ENCODE peak calls at places on chromosomes 6 and 20, in eight cellular contexts. One of them, this sample, is unnamed.

GRCh38 chr20:29689411-29690225 is 1567.8 kb upstream of the DEFB115 start:
- DNase-seq in mesendoderm: no peak
- DNase-seq in cardiac muscle cell: no peak
- DNase-seq in HepG2: no peak
- DNase-seq in heart left ventricle: peak
- DNase-seq in OCI-LY7: no peak
- DNase-seq in tibial artery: no peak
- DNase-seq in neural progenitor cell: no peak
- DNase-seq in this sample: no peak

GRCh38 chr6:149961728-149962425 is 1.9 kb upstream of the ULBP1 start:
- DNase-seq in mesendoderm: peak
- DNase-seq in cardiac muscle cell: no peak
- DNase-seq in HepG2: no peak
- DNase-seq in heart left ventricle: no peak
- DNase-seq in OCI-LY7: peak
- DNase-seq in tibial artery: no peak
- DNase-seq in neural progenitor cell: peak
- DNase-seq in this sample: peak

GRCh38 chr6:129717287-129717686 is 7.3 kb upstream of the ARHGAP18 start:
- DNase-seq in mesendoderm: no peak
- DNase-seq in cardiac muscle cell: no peak
- DNase-seq in HepG2: peak
- DNase-seq in heart left ventricle: no peak
- DNase-seq in OCI-LY7: no peak
- DNase-seq in tibial artery: no peak
- DNase-seq in neural progenitor cell: no peak
- DNase-seq in this sample: no peak

GRCh38 chr6:139738801-139739490 is 364.5 kb upstream of the CITED2 start:
- DNase-seq in mesendoderm: no peak
- DNase-seq in cardiac muscle cell: no peak
- DNase-seq in HepG2: no peak
- DNase-seq in heart left ventricle: no peak
- DNase-seq in OCI-LY7: no peak
- DNase-seq in tibial artery: no peak
- DNase-seq in neural progenitor cell: no peak
- DNase-seq in this sample: no peak

GRCh38 chr6:126228001-126228791 is 111.7 kb upstream of the CENPW start:
- DNase-seq in mesendoderm: peak
- DNase-seq in cardiac muscle cell: peak
- DNase-seq in HepG2: no peak
- DNase-seq in heart left ventricle: no peak
- DNase-seq in OCI-LY7: no peak
- DNase-seq in tibial artery: no peak
- DNase-seq in neural progenitor cell: peak
- DNase-seq in this sample: no peak

GRCh38 chr6:32970413-32971244 is 2.2 kb downstream of the BRD2 start:
- DNase-seq in mesendoderm: peak
- DNase-seq in cardiac muscle cell: peak
- DNase-seq in HepG2: peak
- DNase-seq in heart left ventricle: peak
- DNase-seq in OCI-LY7: peak
- DNase-seq in tibial artery: peak
- DNase-seq in neural progenitor cell: peak
- DNase-seq in this sample: peak

GRCh38 chr6:128507337-128508310 is 12.8 kb downstream of the PTPRK start:
- DNase-seq in mesendoderm: no peak
- DNase-seq in cardiac muscle cell: no peak
- DNase-seq in HepG2: peak
- DNase-seq in heart left ventricle: no peak
- DNase-seq in OCI-LY7: no peak
- DNase-seq in tibial artery: no peak
- DNase-seq in neural progenitor cell: no peak
- DNase-seq in this sample: no peak

GRCh38 chr6:2917801-2918495 is 14.8 kb upstream of the SERPINB9 start:
- DNase-seq in mesendoderm: no peak
- DNase-seq in cardiac muscle cell: no peak
- DNase-seq in HepG2: no peak
- DNase-seq in heart left ventricle: no peak
- DNase-seq in OCI-LY7: no peak
- DNase-seq in tibial artery: no peak
- DNase-seq in neural progenitor cell: no peak
- DNase-seq in this sample: no peak

GRCh38 chr20:63082308-63082938 is 75.7 kb upstream of the BHLHE23 start:
- DNase-seq in mesendoderm: peak
- DNase-seq in cardiac muscle cell: peak
- DNase-seq in HepG2: peak
- DNase-seq in heart left ventricle: peak
- DNase-seq in OCI-LY7: peak
- DNase-seq in tibial artery: peak
- DNase-seq in neural progenitor cell: peak
- DNase-seq in this sample: no peak

DNA sequence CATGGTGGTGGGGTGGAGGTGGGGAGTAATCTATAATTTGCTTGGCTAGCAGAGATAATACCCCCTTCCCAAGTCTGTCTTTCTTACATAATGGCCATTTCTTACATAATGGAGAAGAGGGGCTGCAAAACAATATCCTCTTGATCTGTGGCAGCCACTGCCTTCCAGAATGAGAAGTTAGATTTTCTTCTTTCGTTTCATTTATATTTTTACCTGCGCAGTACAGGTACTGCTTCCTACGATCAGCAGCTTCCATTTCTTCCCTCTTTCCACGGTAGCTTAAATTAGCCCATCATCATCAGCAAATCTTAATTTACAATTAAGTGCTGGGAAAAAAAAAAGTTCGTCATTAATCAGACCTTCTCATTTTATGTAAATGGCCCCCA is 30.2 kb downstream of the GNAS start:
- DNase-seq in mesendoderm: no peak
- DNase-seq in cardiac muscle cell: no peak
- DNase-seq in HepG2: no peak
- DNase-seq in heart left ventricle: no peak
- DNase-seq in OCI-LY7: no peak
- DNase-seq in tibial artery: no peak
- DNase-seq in neural progenitor cell: no peak
- DNase-seq in this sample: no peak
- H3K4me3 ChIP-seq in mesendoderm: no peak
- H3K4me3 ChIP-seq in cardiac muscle cell: no peak
- H3K4me3 ChIP-seq in HepG2: no peak
- H3K4me3 ChIP-seq in heart left ventricle: no peak
- H3K4me3 ChIP-seq in OCI-LY7: no peak
- H3K4me3 ChIP-seq in tibial artery: no peak
- H3K4me3 ChIP-seq in neural progenitor cell: peak
- H3K4me3 ChIP-seq in this sample: no peak

GRCh38 chr20:46156065-46156464 is 38.0 kb downstream of the CD40 start:
- DNase-seq in mesendoderm: peak
- DNase-seq in cardiac muscle cell: no peak
- DNase-seq in HepG2: no peak
- DNase-seq in heart left ventricle: no peak
- DNase-seq in OCI-LY7: no peak
- DNase-seq in tibial artery: no peak
- DNase-seq in neural progenitor cell: no peak
- DNase-seq in this sample: no peak

GRCh38 chr20:46157076-46157592 is 39.0 kb downstream of the CD40 start:
- DNase-seq in mesendoderm: no peak
- DNase-seq in cardiac muscle cell: no peak
- DNase-seq in HepG2: no peak
- DNase-seq in heart left ventricle: no peak
- DNase-seq in OCI-LY7: no peak
- DNase-seq in tibial artery: no peak
- DNase-seq in neural progenitor cell: no peak
- DNase-seq in this sample: no peak

GRCh38 chr20:46157625-46158024 is 39.5 kb downstream of the CD40 start:
- DNase-seq in mesendoderm: no peak
- DNase-seq in cardiac muscle cell: no peak
- DNase-seq in HepG2: no peak
- DNase-seq in heart left ventricle: no peak
- DNase-seq in OCI-LY7: no peak
- DNase-seq in tibial artery: no peak
- DNase-seq in neural progenitor cell: no peak
- DNase-seq in this sample: no peak

GRCh38 chr20:46152824-46153586 is 34.9 kb downstream of the CD40 start:
- DNase-seq in mesendoderm: no peak
- DNase-seq in cardiac muscle cell: no peak
- DNase-seq in HepG2: no peak
- DNase-seq in heart left ventricle: no peak
- DNase-seq in OCI-LY7: no peak
- DNase-seq in tibial artery: no peak
- DNase-seq in neural progenitor cell: no peak
- DNase-seq in this sample: no peak

DNA sequence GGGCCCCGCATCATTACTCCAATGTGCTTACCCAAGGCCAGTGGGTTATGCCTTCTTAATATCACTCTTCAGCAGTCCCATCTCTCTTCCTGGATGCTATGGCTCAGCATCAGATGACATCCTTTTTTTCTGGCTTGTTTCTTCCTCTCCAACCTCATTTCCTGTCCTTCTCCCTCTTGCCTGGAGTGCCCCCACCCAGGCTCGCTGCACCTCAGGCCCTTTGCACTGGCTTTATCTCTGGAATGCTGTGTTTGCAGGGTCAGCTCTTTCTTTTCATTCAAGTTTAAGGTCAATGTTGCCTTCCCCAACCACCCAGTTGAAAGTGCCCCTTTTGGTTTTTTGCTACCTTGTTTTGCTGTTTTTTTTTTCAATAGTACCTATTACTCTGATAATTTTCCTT is 36.7 kb downstream of the CD40 start:
- DNase-seq in mesendoderm: no peak
- DNase-seq in cardiac muscle cell: no peak
- DNase-seq in HepG2: no peak
- DNase-seq in heart left ventricle: no peak
- DNase-seq in OCI-LY7: no peak
- DNase-seq in tibial artery: no peak
- DNase-seq in neural progenitor cell: no peak
- DNase-seq in this sample: no peak
- H3K4me3 ChIP-seq in mesendoderm: no peak
- H3K4me3 ChIP-seq in cardiac muscle cell: no peak
- H3K4me3 ChIP-seq in HepG2: no peak
- H3K4me3 ChIP-seq in heart left ventricle: no peak
- H3K4me3 ChIP-seq in OCI-LY7: no peak
- H3K4me3 ChIP-seq in tibial artery: no peak
- H3K4me3 ChIP-seq in neural progenitor cell: no peak
- H3K4me3 ChIP-seq in this sample: no peak

GRCh38 chr20:20366896-20367680 is 816 bp upstream of the INSM1 start:
- DNase-seq in mesendoderm: peak
- DNase-seq in cardiac muscle cell: peak
- DNase-seq in HepG2: no peak
- DNase-seq in heart left ventricle: no peak
- DNase-seq in OCI-LY7: no peak
- DNase-seq in tibial artery: no peak
- DNase-seq in neural progenitor cell: peak
- DNase-seq in this sample: no peak
- H3K4me3 ChIP-seq in mesendoderm: no peak
- H3K4me3 ChIP-seq in cardiac muscle cell: no peak
- H3K4me3 ChIP-seq in HepG2: peak
- H3K4me3 ChIP-seq in heart left ventricle: peak
- H3K4me3 ChIP-seq in OCI-LY7: no peak
- H3K4me3 ChIP-seq in tibial artery: no peak
- H3K4me3 ChIP-seq in neural progenitor cell: peak
- H3K4me3 ChIP-seq in this sample: no peak

GRCh38 chr6:138162947-138163569 is 1.3 kb downstream of the ARFGEF3 start:
- DNase-seq in mesendoderm: no peak
- DNase-seq in cardiac muscle cell: no peak
- DNase-seq in HepG2: no peak
- DNase-seq in heart left ventricle: no peak
- DNase-seq in OCI-LY7: no peak
- DNase-seq in tibial artery: no peak
- DNase-seq in neural progenitor cell: no peak
- DNase-seq in this sample: no peak
- H3K4me3 ChIP-seq in mesendoderm: no peak
- H3K4me3 ChIP-seq in cardiac muscle cell: no peak
- H3K4me3 ChIP-seq in HepG2: peak
- H3K4me3 ChIP-seq in heart left ventricle: peak
- H3K4me3 ChIP-seq in OCI-LY7: no peak
- H3K4me3 ChIP-seq in tibial artery: no peak
- H3K4me3 ChIP-seq in neural progenitor cell: peak
- H3K4me3 ChIP-seq in this sample: no peak

GRCh38 chr6:41372526-41373366 is 37.3 kb downstream of the NCR2 start:
- DNase-seq in mesendoderm: peak
- DNase-seq in cardiac muscle cell: peak
- DNase-seq in HepG2: peak
- DNase-seq in heart left ventricle: no peak
- DNase-seq in OCI-LY7: no peak
- DNase-seq in tibial artery: no peak
- DNase-seq in neural progenitor cell: peak
- DNase-seq in this sample: no peak

GRCh38 chr6:41373367-41373918 is 38.0 kb downstream of the NCR2 start:
- DNase-seq in mesendoderm: peak
- DNase-seq in cardiac muscle cell: no peak
- DNase-seq in HepG2: no peak
- DNase-seq in heart left ventricle: no peak
- DNase-seq in OCI-LY7: no peak
- DNase-seq in tibial artery: no peak
- DNase-seq in neural progenitor cell: no peak
- DNase-seq in this sample: no peak

GRCh38 chr6:41370488-41371111 is 35.2 kb downstream of the NCR2 start:
- DNase-seq in mesendoderm: peak
- DNase-seq in cardiac muscle cell: no peak
- DNase-seq in HepG2: no peak
- DNase-seq in heart left ventricle: no peak
- DNase-seq in OCI-LY7: no peak
- DNase-seq in tibial artery: no peak
- DNase-seq in neural progenitor cell: peak
- DNase-seq in this sample: no peak

GRCh38 chr6:41371461-41371991 is 36.1 kb downstream of the NCR2 start:
- DNase-seq in mesendoderm: peak
- DNase-seq in cardiac muscle cell: peak
- DNase-seq in HepG2: no peak
- DNase-seq in heart left ventricle: peak
- DNase-seq in OCI-LY7: no peak
- DNase-seq in tibial artery: peak
- DNase-seq in neural progenitor cell: peak
- DNase-seq in this sample: no peak

GRCh38 chr6:41371992-41372525 is 36.7 kb downstream of the NCR2 start:
- DNase-seq in mesendoderm: peak
- DNase-seq in cardiac muscle cell: peak
- DNase-seq in HepG2: no peak
- DNase-seq in heart left ventricle: peak
- DNase-seq in OCI-LY7: no peak
- DNase-seq in tibial artery: no peak
- DNase-seq in neural progenitor cell: peak
- DNase-seq in this sample: no peak
- H3K4me3 ChIP-seq in mesendoderm: no peak
- H3K4me3 ChIP-seq in cardiac muscle cell: peak
- H3K4me3 ChIP-seq in HepG2: peak
- H3K4me3 ChIP-seq in heart left ventricle: no peak
- H3K4me3 ChIP-seq in OCI-LY7: no peak
- H3K4me3 ChIP-seq in tibial artery: peak
- H3K4me3 ChIP-seq in neural progenitor cell: peak
- H3K4me3 ChIP-seq in this sample: peak

GRCh38 chr6:30759575-30760239 is 15.4 kb upstream of the IER3 start:
- DNase-seq in mesendoderm: peak
- DNase-seq in cardiac muscle cell: peak
- DNase-seq in HepG2: peak
- DNase-seq in heart left ventricle: no peak
- DNase-seq in OCI-LY7: no peak
- DNase-seq in tibial artery: no peak
- DNase-seq in neural progenitor cell: peak
- DNase-seq in this sample: no peak
- H3K4me3 ChIP-seq in mesendoderm: no peak
- H3K4me3 ChIP-seq in cardiac muscle cell: no peak
- H3K4me3 ChIP-seq in HepG2: peak
- H3K4me3 ChIP-seq in heart left ventricle: no peak
- H3K4me3 ChIP-seq in OCI-LY7: no peak
- H3K4me3 ChIP-seq in tibial artery: no peak
- H3K4me3 ChIP-seq in neural progenitor cell: no peak
- H3K4me3 ChIP-seq in this sample: no peak

This sample was measured in Jurkat, Clone E6-1.